ENCODE peak calls at places on chromosomes 13 and 19, in four cellular contexts. One of them, this sample, is unnamed.

GRCh38 chr19:27671876-27672275 is 1541.1 kb downstream of the UQCRFS1 start:
- DNase-seq in thyroid gland: no peak
- DNase-seq in fibroblast of the aortic adventitia: no peak
- DNase-seq in heart left ventricle: no peak
- DNase-seq in this sample: no peak

GRCh38 chr13:40961224-40961623 is 57.9 kb downstream of the ELF1 start:
- DNase-seq in heart left ventricle: no peak
- DNase-seq in thyroid gland: no peak
- DNase-seq in fibroblast of the aortic adventitia: no peak
- DNase-seq in this sample: no peak

GRCh38 chr19:7873304-7874079 is 698 bp downstream of the PRR36 start:
- DNase-seq in fibroblast of the aortic adventitia: no peak
- DNase-seq in heart left ventricle: no peak
- DNase-seq in thyroid gland: peak; percentile 16
- DNase-seq in this sample: no peak

GRCh38 chr19:405138-405965 is 3.6 kb downstream of the C2CD4C start:
- DNase-seq in thyroid gland: peak; percentile 26
- DNase-seq in heart left ventricle: peak; percentile 57
- DNase-seq in fibroblast of the aortic adventitia: no peak
- DNase-seq in this sample: no peak

GRCh38 chr19:3511506-3512251 is 5.6 kb downstream of the FZR1 start:
- DNase-seq in thyroid gland: no peak
- DNase-seq in fibroblast of the aortic adventitia: no peak
- DNase-seq in heart left ventricle: no peak
- DNase-seq in this sample: no peak

GRCh38 chr19:12828494-12828893 is 5.9 kb downstream of the RTBDN start:
- DNase-seq in thyroid gland: peak; percentile 16
- DNase-seq in fibroblast of the aortic adventitia: no peak
- DNase-seq in heart left ventricle: no peak
- DNase-seq in this sample: no peak

GRCh38 chr13:71515639-71516038 is 351.4 kb downstream of the DACH1 start:
- DNase-seq in thyroid gland: no peak
- DNase-seq in fibroblast of the aortic adventitia: no peak
- DNase-seq in heart left ventricle: no peak
- DNase-seq in this sample: no peak

GRCh38 chr19:1070931-1071791 is 4.2 kb downstream of the ARHGAP45 start:
- DNase-seq in heart left ventricle: peak; percentile 68
- DNase-seq in thyroid gland: no peak
- DNase-seq in fibroblast of the aortic adventitia: no peak
- DNase-seq in this sample: no peak

GRCh38 chr19:2271516-2272103 is 10.4 kb downstream of the PEAK3 start:
- DNase-seq in heart left ventricle: peak; percentile 65
- DNase-seq in thyroid gland: no peak
- DNase-seq in fibroblast of the aortic adventitia: peak; percentile 71
- DNase-seq in this sample: no peak

GRCh38 chr13:90493667-90494066 is 853.8 kb upstream of the MIR17HG start:
- DNase-seq in thyroid gland: no peak
- DNase-seq in fibroblast of the aortic adventitia: no peak
- DNase-seq in heart left ventricle: no peak
- DNase-seq in this sample: no peak

GRCh38 chr19:48487944-48488343 is 18.8 kb downstream of the CYTH2 start:
- DNase-seq in fibroblast of the aortic adventitia: peak; percentile 80
- DNase-seq in thyroid gland: peak; percentile 91
- DNase-seq in heart left ventricle: no peak
- DNase-seq in this sample: no peak

GRCh38 chr19:35502751-35503150 is 10.7 kb downstream of the DMKN start:
- DNase-seq in heart left ventricle: no peak
- DNase-seq in thyroid gland: no peak
- DNase-seq in fibroblast of the aortic adventitia: no peak
- DNase-seq in this sample: no peak

GRCh38 chr13:108551674-108552073 is 77.7 kb upstream of the MYO16 start:
- DNase-seq in thyroid gland: no peak
- DNase-seq in fibroblast of the aortic adventitia: no peak
- DNase-seq in heart left ventricle: no peak
- DNase-seq in this sample: no peak

GRCh38 chr13:28324181-28324789 is 170.6 kb downstream of the FLT1 start:
- DNase-seq in heart left ventricle: no peak
- DNase-seq in thyroid gland: peak; percentile 59
- DNase-seq in fibroblast of the aortic adventitia: peak; percentile 77
- DNase-seq in this sample: peak; percentile 55

GRCh38 chr19:30070970-30071632 is 129.1 kb downstream of the URI1 start:
- DNase-seq in fibroblast of the aortic adventitia: no peak
- DNase-seq in heart left ventricle: no peak
- DNase-seq in thyroid gland: no peak
- DNase-seq in this sample: no peak

GRCh38 chr19:53076984-53077383 is 26.2 kb downstream of the ZNF160 start:
- DNase-seq in fibroblast of the aortic adventitia: peak; percentile 9
- DNase-seq in heart left ventricle: no peak
- DNase-seq in thyroid gland: peak; percentile 66
- DNase-seq in this sample: no peak

GRCh38 chr19:13260883-13261653 is 110.9 kb downstream of the IER2 start:
- DNase-seq in heart left ventricle: no peak
- DNase-seq in thyroid gland: no peak
- DNase-seq in fibroblast of the aortic adventitia: peak; percentile 87
- DNase-seq in this sample: no peak

GRCh38 chr13:32125746-32126145 is 94.2 kb downstream of the FRY start:
- DNase-seq in thyroid gland: no peak
- DNase-seq in fibroblast of the aortic adventitia: peak; percentile 73
- DNase-seq in heart left ventricle: no peak
- DNase-seq in this sample: no peak

GRCh38 chr19:40413291-40413994 is at the start of gene PRX:
- DNase-seq in thyroid gland: no peak
- DNase-seq in heart left ventricle: no peak
- DNase-seq in fibroblast of the aortic adventitia: no peak
- DNase-seq in this sample: no peak

GRCh38 chr13:46297338-46297737 is 85.6 kb downstream of the LRRC63 start:
- DNase-seq in thyroid gland: no peak
- DNase-seq in heart left ventricle: no peak
- DNase-seq in fibroblast of the aortic adventitia: peak; percentile 82
- DNase-seq in this sample: no peak

GRCh38 chr19:42555317-42555716 is 27.0 kb upstream of the CEACAM1 start:
- DNase-seq in heart left ventricle: no peak
- DNase-seq in thyroid gland: no peak
- DNase-seq in fibroblast of the aortic adventitia: no peak
- DNase-seq in this sample: no peak

GRCh38 chr13:98103531-98103930 is 39.4 kb upstream of the FARP1 start:
- DNase-seq in fibroblast of the aortic adventitia: no peak
- DNase-seq in thyroid gland: no peak
- DNase-seq in heart left ventricle: no peak
- DNase-seq in this sample: no peak

GRCh38 chr19:10116085-10116865 is 3.4 kb downstream of the EIF3G start:
- DNase-seq in thyroid gland: no peak
- DNase-seq in fibroblast of the aortic adventitia: no peak
- DNase-seq in heart left ventricle: peak; percentile 37
- DNase-seq in this sample: no peak

GRCh38 chr19:30896551-30896950 is 452.7 kb downstream of the TSHZ3 start:
- DNase-seq in fibroblast of the aortic adventitia: no peak
- DNase-seq in heart left ventricle: no peak
- DNase-seq in thyroid gland: peak; percentile 67
- DNase-seq in this sample: no peak

GRCh38 chr13:33351324-33351723 is 65.8 kb upstream of the STARD13 start:
- DNase-seq in thyroid gland: no peak
- DNase-seq in fibroblast of the aortic adventitia: peak; percentile 68
- DNase-seq in heart left ventricle: no peak
- DNase-seq in this sample: no peak

GRCh38 chr13:66410314-66410713 is 819.8 kb downstream of the PCDH9 start:
- DNase-seq in fibroblast of the aortic adventitia: no peak
- DNase-seq in thyroid gland: no peak
- DNase-seq in heart left ventricle: no peak
- DNase-seq in this sample: no peak

GRCh38 chr19:39974377-39975155 is 3.6 kb downstream of the PSMC4 start:
- DNase-seq in fibroblast of the aortic adventitia: no peak
- DNase-seq in thyroid gland: no peak
- DNase-seq in heart left ventricle: no peak
- DNase-seq in this sample: no peak

GRCh38 chr19:58562126-58563033 is 4.0 kb upstream of the UBE2M start:
- DNase-seq in heart left ventricle: peak; percentile 75
- DNase-seq in thyroid gland: peak; percentile 67
- DNase-seq in fibroblast of the aortic adventitia: peak; percentile 41
- DNase-seq in this sample: peak; percentile 35

GRCh38 chr19:3773814-3774515 is 1.9 kb upstream of the RAX2 start:
- DNase-seq in heart left ventricle: no peak
- DNase-seq in fibroblast of the aortic adventitia: no peak
- DNase-seq in thyroid gland: no peak
- DNase-seq in this sample: no peak

GRCh38 chr13:112846411-112847115 is 122.5 kb upstream of the MCF2L start:
- DNase-seq in heart left ventricle: no peak
- DNase-seq in thyroid gland: no peak
- DNase-seq in fibroblast of the aortic adventitia: no peak
- DNase-seq in this sample: no peak

GRCh38 chr19:41871573-41872383 is 5.3 kb upstream of the CD79A start:
- DNase-seq in thyroid gland: no peak
- DNase-seq in heart left ventricle: no peak
- DNase-seq in fibroblast of the aortic adventitia: no peak
- DNase-seq in this sample: peak; percentile 54

GRCh38 chr19:1747285-1748114 is 5.8 kb upstream of the ONECUT3 start:
- DNase-seq in fibroblast of the aortic adventitia: peak; percentile 89
- DNase-seq in thyroid gland: no peak
- DNase-seq in heart left ventricle: no peak
- DNase-seq in this sample: peak; percentile 12

GRCh38 chr19:10699650-10700335 is 1.4 kb upstream of the QTRT1 start:
- DNase-seq in fibroblast of the aortic adventitia: peak; percentile 74
- DNase-seq in heart left ventricle: no peak
- DNase-seq in thyroid gland: peak; percentile 47
- DNase-seq in this sample: peak; percentile 69

GRCh38 chr19:58395220-58395978 is at the start of gene RNF225:
- DNase-seq in fibroblast of the aortic adventitia: no peak
- DNase-seq in thyroid gland: peak; percentile 47
- DNase-seq in heart left ventricle: no peak
- DNase-seq in this sample: no peak

GRCh38 chr19:46924874-46925547 is 64.2 kb downstream of the ARHGAP35 start:
- DNase-seq in heart left ventricle: no peak
- DNase-seq in fibroblast of the aortic adventitia: peak; percentile 54
- DNase-seq in thyroid gland: peak; percentile 36
- DNase-seq in this sample: no peak

GRCh38 chr19:46069841-46070341 is 29.1 kb upstream of the IGFL4 start:
- DNase-seq in thyroid gland: no peak
- DNase-seq in fibroblast of the aortic adventitia: peak; percentile 98
- DNase-seq in heart left ventricle: no peak
- DNase-seq in this sample: no peak

GRCh38 chr13:114067886-114068722 is 64.3 kb downstream of the RASA3 start:
- DNase-seq in thyroid gland: no peak
- DNase-seq in fibroblast of the aortic adventitia: no peak
- DNase-seq in heart left ventricle: peak; percentile 70
- DNase-seq in this sample: peak; percentile 59
- H3K4me3 ChIP-seq in thyroid gland: no peak overlapping the region
- H3K4me3 ChIP-seq in fibroblast of the aortic adventitia: no peak overlapping the region
- H3K4me3 ChIP-seq in heart left ventricle: no peak overlapping the region
- H3K4me3 ChIP-seq in this sample: no peak overlapping the region

DNA sequence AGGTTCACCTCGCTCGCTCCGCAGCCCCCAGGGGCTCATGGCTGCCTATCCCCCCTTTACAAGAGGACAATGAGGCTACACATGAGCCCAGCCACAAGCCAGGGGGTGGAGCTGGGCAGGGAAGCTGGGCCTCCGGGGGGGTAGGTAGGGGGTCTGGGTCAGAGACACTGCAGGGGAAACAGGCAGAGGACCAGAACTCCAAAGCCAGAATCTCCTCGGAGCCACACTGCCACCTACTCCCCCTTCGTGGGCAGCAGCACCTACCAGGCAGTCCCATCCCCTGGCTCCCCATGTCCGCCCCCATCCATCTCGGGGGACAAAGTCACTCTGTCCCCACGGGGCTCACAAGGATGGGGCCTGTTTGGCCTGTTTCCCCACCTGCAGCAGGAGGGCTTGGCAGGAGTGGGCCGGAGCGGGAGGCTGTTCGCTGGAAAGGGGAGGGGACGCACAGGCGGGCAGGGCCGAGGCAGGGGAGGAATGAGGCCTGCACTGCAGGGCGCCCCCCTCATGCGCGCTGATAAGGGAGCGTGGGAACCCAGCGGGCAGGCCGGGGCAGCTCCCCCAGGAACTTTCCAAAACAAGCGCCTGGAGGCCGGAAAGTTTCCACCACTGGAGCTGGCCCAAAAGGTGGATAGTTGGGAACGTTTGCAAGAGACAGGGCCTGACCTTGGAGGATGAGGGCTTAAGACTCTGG is 545 bp upstream of the ISYNA1 start:
- DNase-seq in thyroid gland: no peak
- DNase-seq in fibroblast of the aortic adventitia: peak; percentile 46
- DNase-seq in heart left ventricle: no peak
- DNase-seq in this sample: no peak
- H3K4me3 ChIP-seq in thyroid gland: peak overlapping the region; percentile 54
- H3K4me3 ChIP-seq in fibroblast of the aortic adventitia: peak overlapping the region; percentile 17
- H3K4me3 ChIP-seq in heart left ventricle: peak overlapping the region; percentile 88
- H3K4me3 ChIP-seq in this sample: peak overlapping the region; percentile 63

GRCh38 chr13:94968040-94968756 is 255.9 kb upstream of the SOX21 start:
- DNase-seq in heart left ventricle: no peak
- DNase-seq in fibroblast of the aortic adventitia: no peak
- DNase-seq in thyroid gland: no peak
- DNase-seq in this sample: no peak
- H3K4me3 ChIP-seq in heart left ventricle: peak overlapping the region; percentile 34
- H3K4me3 ChIP-seq in fibroblast of the aortic adventitia: peak overlapping the region; percentile 44
- H3K4me3 ChIP-seq in thyroid gland: no peak overlapping the region
- H3K4me3 ChIP-seq in this sample: no peak overlapping the region

GRCh38 chr19:55370305-55370988 is at the start of gene IL11:
- DNase-seq in fibroblast of the aortic adventitia: peak; percentile 43
- DNase-seq in heart left ventricle: peak; percentile 54
- DNase-seq in thyroid gland: no peak
- DNase-seq in this sample: no peak
- H3K4me3 ChIP-seq in fibroblast of the aortic adventitia: peak within 1 kb of the TSS; percentile 75
- H3K4me3 ChIP-seq in heart left ventricle: peak within 1 kb of the TSS; percentile 33
- H3K4me3 ChIP-seq in thyroid gland: peak within 1 kb of the TSS; percentile 9
- H3K4me3 ChIP-seq in this sample: no peak within 1 kb of the TSS